ENCODE peak calls at places on chromosomes 12 and 14, in five cellular contexts. Z is BJ, Y is stomach, K is hepatocyte, B is neural crest cell. R is an unnamed sample.

GRCh38 chr12:4274396-4274959 is 916 bp downstream of the CCND2 start:
- DNase-seq in Z (no peak), Y (no peak), K (peak), B (no peak), R (peak)

GRCh38 chr12:66405395-66405794 is 103.1 kb downstream of the HELB start:
- DNase-seq in Z (peak), Y (no peak), K (no peak), B (no peak), R (no peak)

GRCh38 chr14:103716091-103716801 is 636 bp downstream of the ZFYVE21 start:
- DNase-seq in Z (no peak), Y (no peak), K (peak), B (no peak), R (no peak)

GRCh38 chr12:26630546-26631027 is 202.4 kb downstream of the ITPR2 start:
- DNase-seq in Z (peak), Y (no peak), K (peak), B (no peak), R (no peak)

GRCh38 chr12:24230061-24230460 is 280.6 kb upstream of the SOX5 start:
- DNase-seq in Z (no peak), Y (no peak), K (no peak), B (no peak), R (peak)

GRCh38 chr14:76976623-76977005 is 51.9 kb downstream of the IRF2BPL start:
- DNase-seq in Z (no peak), Y (no peak), K (no peak), B (no peak), R (no peak)

GRCh38 chr12:46560874-46561273 is 188.3 kb upstream of the SLC38A2 start:
- DNase-seq in Z (no peak), Y (no peak), K (no peak), B (no peak), R (no peak)

GRCh38 chr14:39668449-39668848 is 236.2 kb upstream of the FBXO33 start:
- DNase-seq in Z (no peak), Y (no peak), K (no peak), B (no peak), R (no peak)

GRCh38 chr14:63632932-63633514 is 8.6 kb downstream of the WDR89 start:
- DNase-seq in Z (no peak), Y (no peak), K (peak), B (no peak), R (no peak)
- TF ChIP-seq CTCF in Z (peak), Y (peak), K (peak), B (peak), R (peak)

GRCh38 chr14:100193417-100194357 is 34.2 kb upstream of the DEGS2 start:
- DNase-seq in Z (no peak), Y (no peak), K (no peak), B (peak), R (no peak)
- TF ChIP-seq CTCF in Z (no peak), Y (no peak), K (no peak), B (no peak), R (no peak)

GRCh38 chr12:49540229-49541139 is 1.7 kb downstream of the KCNH3 start:
- DNase-seq in Z (no peak), Y (no peak), K (no peak), B (no peak), R (no peak)
- TF ChIP-seq CTCF in Z (no peak), Y (no peak), K (no peak), B (no peak), R (no peak)

GRCh38 chr14:94517248-94517640 is 8.0 kb upstream of the SERPINA12 start:
- DNase-seq in Z (no peak), Y (no peak), K (no peak), B (no peak), R (no peak)
- TF ChIP-seq CTCF in Z (no peak), Y (no peak), K (no peak), B (no peak), R (no peak)

GRCh38 chr14:59221558-59221957 is 33.1 kb downstream of the DAAM1 start:
- DNase-seq in Z (no peak), Y (no peak), K (no peak), B (no peak), R (no peak)
- TF ChIP-seq CTCF in Z (no peak), Y (no peak), K (no peak), B (no peak), R (no peak)